ENCODE peak calls at places on chromosome 15, in five cellular contexts. W is stomach; M is mesendoderm; K is effector memory CD4-positive, alpha-beta T cell; B is mucosa of descending colon. D is an unnamed sample. For H3K4me1, the result is how much of the 10 kb centered on the place peaks cover.

GRCh38 chr15:96119734-96120133 is 210.8 kb upstream of the NR2F2 start:
- DNase-seq in B (no peak), W (no peak), M (no peak), K (no peak), D (no peak)

GRCh38 chr15:88089019-88089603 is 167.4 kb downstream of the NTRK3 start:
- DNase-seq in B (no peak), M (peak), W (no peak), K (no peak), D (no peak)

GRCh38 chr15:79815468-79815867 is 81.3 kb downstream of the MTHFS start:
- DNase-seq in W (no peak), K (no peak), M (no peak), B (no peak), D (no peak)

GRCh38 chr15:68176601-68177000 is 28.5 kb downstream of the CALML4 start:
- DNase-seq in W (no peak), M (no peak), B (no peak), K (no peak), D (no peak)

GRCh38 chr15:99696096-99696495 is 37.1 kb downstream of the LYSMD4 start:
- DNase-seq in W (no peak), B (no peak), K (no peak), M (no peak), D (no peak)

GRCh38 chr15:68816795-68817303 is 3.8 kb downstream of the ANP32A start:
- DNase-seq in M (no peak), W (no peak), K (no peak), B (peak), D (no peak)

GRCh38 chr15:52076889-52077781 is 35.4 kb downstream of the BCL2L10 start:
- DNase-seq in B (peak), K (no peak), W (no peak), M (peak), D (no peak)

GRCh38 chr15:58771621-58772235 is 626 bp downstream of the MINDY2 start:
- DNase-seq in K (no peak), M (peak), W (peak), B (peak), D (peak)

GRCh38 chr15:92989469-92989868 is 89.3 kb downstream of the CHD2 start:
- DNase-seq in K (no peak), M (no peak), W (no peak), B (no peak), D (no peak)

GRCh38 chr15:77547801-77548607 is 84.7 kb downstream of the LINGO1 start:
- DNase-seq in W (no peak), M (peak), K (no peak), B (no peak), D (no peak)

GRCh38 chr15:69253156-69253555 is 45.6 kb upstream of the PAQR5 start:
- DNase-seq in M (no peak), W (no peak), B (no peak), K (no peak), D (no peak)

GRCh38 chr15:88788816-88789215 is 14.4 kb upstream of the ACAN start:
- DNase-seq in K (no peak), B (no peak), M (no peak), W (no peak), D (no peak)

GRCh38 chr15:71776304-71776703 is 34.0 kb upstream of the NR2E3 start:
- DNase-seq in K (no peak), B (no peak), W (no peak), M (no peak), D (no peak)

GRCh38 chr15:88764448-88764847 is 38.8 kb upstream of the ACAN start:
- DNase-seq in W (no peak), M (no peak), K (no peak), B (no peak), D (no peak)

GRCh38 chr15:69490356-69491050 is 37.9 kb downstream of the RPLP1 start:
- DNase-seq in K (no peak), W (no peak), B (no peak), M (no peak), D (no peak)

GRCh38 chr15:22960126-22960525 is 20.0 kb downstream of the CYFIP1 start:
- DNase-seq in M (no peak), W (no peak), B (no peak), K (no peak), D (no peak)

GRCh38 chr15:31372635-31373091 is 46.0 kb downstream of the KLF13 start:
- DNase-seq in M (peak), B (no peak), K (no peak), W (no peak), D (no peak)

GRCh38 chr15:34373951-34374350 is 7.0 kb upstream of the LPCAT4 start:
- DNase-seq in W (no peak), K (no peak), M (no peak), B (no peak), D (no peak)

GRCh38 chr15:71104636-71105035 is 10.6 kb upstream of the THSD4 start:
- DNase-seq in M (no peak), B (no peak), K (no peak), W (no peak), D (no peak)

GRCh38 chr15:49282366-49282765 is 112.3 kb downstream of the GALK2 start:
- DNase-seq in K (no peak), W (no peak), B (no peak), M (no peak), D (no peak)

GRCh38 chr15:80140909-80141308 is 11.9 kb upstream of the FAH start:
- DNase-seq in W (no peak), M (no peak), K (no peak), B (no peak), D (no peak)

GRCh38 chr15:60973637-60974415 is 255.3 kb downstream of the RORA start:
- DNase-seq in K (no peak), M (no peak), B (no peak), W (no peak), D (no peak)

GRCh38 chr15:39140060-39140604 is 440.7 kb upstream of the THBS1 start:
- DNase-seq in K (no peak), M (peak), B (no peak), W (no peak), D (no peak)

GRCh38 chr15:52710050-52710709 is 31.0 kb upstream of the ATOSA start:
- DNase-seq in M (no peak), K (no peak), B (no peak), W (no peak), D (no peak)

GRCh38 chr15:28093761-28094535 is 5.2 kb downstream of the OCA2 start:
- DNase-seq in M (peak), K (no peak), W (no peak), B (peak), D (no peak)

GRCh38 chr15:27241942-27242341 is 271.0 kb downstream of the GABRG3 start:
- DNase-seq in K (no peak), M (peak), W (no peak), B (no peak), D (no peak)

GRCh38 chr15:62896380-62896866 is 146.1 kb upstream of the TPM1 start:
- DNase-seq in M (peak), B (peak), W (no peak), K (no peak), D (no peak)

GRCh38 chr15:49466119-49466518 is 43.1 kb downstream of the FGF7 start:
- DNase-seq in K (no peak), M (no peak), W (no peak), B (no peak), D (no peak)

GRCh38 chr15:67067930-67068542 is 2.6 kb downstream of the SMAD3 start:
- DNase-seq in B (no peak), W (no peak), K (no peak), M (peak), D (no peak)
- H3K4me1 ChIP-seq in B (under half), W (half or more), K (under half), M (under half), D (under half)

GRCh38 chr15:36372968-36373367 is 206.5 kb upstream of the CDIN1 start:
- DNase-seq in K (no peak), M (no peak), W (no peak), B (no peak), D (no peak)
- H3K4me1 ChIP-seq in K (under half), M (under half), W (under half), B (under half), D (under half)

GRCh38 chr15:101615414-101615985 is 36.7 kb downstream of the TM2D3 start:
- DNase-seq in W (no peak), B (no peak), M (peak), K (no peak), D (no peak)

GRCh38 chr15:101614761-101615160 is 37.4 kb downstream of the TM2D3 start:
- DNase-seq in M (peak), W (no peak), B (no peak), K (no peak), D (no peak)

GRCh38 chr15:101613130-101614000 is 38.8 kb downstream of the TM2D3 start:
- DNase-seq in W (peak), K (no peak), M (no peak), B (peak), D (peak)

GRCh38 chr15:101612676-101613075 is 39.5 kb downstream of the TM2D3 start:
- DNase-seq in M (no peak), W (no peak), K (no peak), B (no peak), D (no peak)

DNA sequence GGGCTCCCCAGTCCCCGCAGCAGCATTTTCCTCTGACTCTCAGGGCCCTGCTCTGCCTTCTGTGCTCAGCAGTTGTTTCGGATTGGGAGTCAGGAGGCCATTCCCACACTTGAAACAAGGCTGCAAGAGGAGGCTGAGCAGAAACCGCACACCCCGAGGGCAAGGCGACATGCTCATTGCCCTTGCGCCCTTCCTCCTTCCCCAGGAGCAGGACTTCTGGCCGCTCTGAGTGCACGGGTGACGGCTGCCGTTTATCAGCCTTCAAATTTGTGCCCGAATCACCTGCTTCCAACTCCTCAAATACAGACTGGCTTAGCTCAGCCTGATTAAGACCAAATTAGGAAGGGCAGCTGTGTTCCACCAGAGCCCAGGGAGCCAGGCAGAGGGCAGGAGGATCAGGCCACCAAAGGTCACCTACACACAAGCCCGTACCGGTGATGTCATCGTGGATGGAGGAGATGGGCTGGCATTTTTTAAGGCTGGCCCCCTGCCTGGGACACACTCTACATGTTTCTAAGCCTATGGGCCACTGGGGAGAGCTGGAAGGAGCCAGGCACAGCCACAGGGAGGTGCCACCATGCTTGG is 38.1 kb downstream of the TM2D3 start:
- DNase-seq in W (no peak), M (no peak), B (no peak), K (no peak), D (no peak)
- H3K4me1 ChIP-seq in W (under half), M (under half), B (under half), K (under half), D (under half)

DNA sequence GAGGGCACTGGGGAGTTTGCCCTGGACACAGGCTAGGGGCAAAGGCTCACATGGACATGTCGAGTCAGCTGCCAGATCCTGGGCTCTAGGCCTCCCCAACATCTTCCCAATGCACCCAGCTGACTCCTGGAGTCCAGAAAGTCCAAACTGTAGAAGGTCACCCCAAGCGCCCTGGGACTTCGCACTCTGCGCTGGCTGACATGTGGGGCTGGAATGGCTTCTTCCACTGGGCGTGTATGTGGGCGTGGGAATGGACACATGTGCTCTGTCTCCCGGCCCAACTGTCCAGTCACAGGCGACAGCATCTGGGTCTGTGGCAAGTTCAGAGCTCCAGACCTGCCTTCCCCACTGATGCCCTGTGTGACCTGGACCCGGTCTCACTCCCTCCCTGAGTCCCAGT is 13.2 kb upstream of the FURIN start:
- DNase-seq in K (no peak), W (no peak), M (no peak), B (no peak), D (no peak)
- H3K4me1 ChIP-seq in K (half or more), W (under half), M (under half), B (under half), D (under half)

GRCh38 chr15:74387988-74388955 is 20.8 kb upstream of the CYP11A1 start:
- DNase-seq in K (no peak), M (peak), B (no peak), W (no peak), D (peak)
- H3K4me1 ChIP-seq in K (under half), M (under half), B (under half), W (under half), D (under half)

D was measured in breast epithelium.